ENCODE peak calls at places on chromosomes 1 and 21, in seven cellular contexts. R, V, K, Q, Z, O and W are unnamed samples.

GRCh38 chr1:175889848-175890247 is 146.5 kb upstream of the TNR start:
- DNase-seq in R (no peak), V (no peak), K (no peak), Q (no peak), Z (no peak), O (no peak), W (no peak)

GRCh38 chr1:234925440-234926251 is 203.0 kb downstream of the TOMM20 start:
- DNase-seq in R (no peak), V (peak; percentile 87), K (no peak), Q (no peak), Z (peak; percentile 96), O (peak; percentile 29), W (peak; percentile 27)

GRCh38 chr1:220013497-220013896 is 32.8 kb downstream of the EPRS1 start:
- DNase-seq in R (no peak), V (no peak), K (no peak), Q (no peak), Z (no peak), O (no peak), W (no peak)

GRCh38 chr1:237938553-237938952 is 47.8 kb upstream of the ZP4 start:
- DNase-seq in R (no peak), V (no peak), K (no peak), Q (no peak), Z (peak; percentile 63), O (peak; percentile 32), W (peak; percentile 12)

GRCh38 chr1:238672262-238672661 is 714.1 kb upstream of the CHRM3 start:
- DNase-seq in R (no peak), V (no peak), K (no peak), Q (no peak), Z (peak; percentile 90), O (no peak), W (no peak)

GRCh38 chr1:225882008-225882698 is at the start of gene TMEM63A:
- DNase-seq in R (peak; percentile 91), V (peak; percentile 94), K (peak; percentile 86), Q (peak; percentile 86), Z (peak; percentile 93), O (peak; percentile 95), W (peak; percentile 79)

GRCh38 chr1:226654046-226654445 is 85.0 kb downstream of the ITPKB start:
- DNase-seq in R (no peak), V (peak; percentile 34), K (no peak), Q (no peak), Z (peak; percentile 98), O (no peak), W (no peak)

GRCh38 chr1:200527670-200528069 is 92.9 kb downstream of the KIF14 start:
- DNase-seq in R (no peak), V (no peak), K (no peak), Q (no peak), Z (no peak), O (no peak), W (no peak)

GRCh38 chr21:15967661-15968060 is 237.9 kb downstream of the USP25 start:
- DNase-seq in R (no peak), V (no peak), K (no peak), Q (no peak), Z (peak; percentile 48), O (no peak), W (no peak)

GRCh38 chr1:3459940-3460652 is 5.6 kb downstream of the ARHGEF16 start:
- DNase-seq in R (no peak), V (peak; percentile 86), K (no peak), Q (no peak), Z (no peak), O (peak; percentile 92), W (peak; percentile 96)

GRCh38 chr1:195899762-195900352 is 708.4 kb downstream of the KCNT2 start:
- DNase-seq in R (no peak), V (no peak), K (no peak), Q (no peak), Z (peak; percentile 3), O (no peak), W (no peak)

GRCh38 chr1:16258591-16259135 is 21.7 kb upstream of the CPLANE2 start:
- DNase-seq in R (no peak), V (no peak), K (no peak), Q (no peak), Z (no peak), O (no peak), W (no peak)

GRCh38 chr1:227900571-227901051 is 47.1 kb downstream of the WNT9A start:
- DNase-seq in R (no peak), V (no peak), K (no peak), Q (no peak), Z (no peak), O (no peak), W (no peak)

GRCh38 chr1:42935313-42935624 is 23.4 kb downstream of the SLC2A1 start:
- DNase-seq in R (peak; percentile 8), V (no peak), K (no peak), Q (no peak), Z (no peak), O (peak; percentile 24), W (no peak)

GRCh38 chr1:219927956-219928790 is at the start of gene SLC30A10:
- DNase-seq in R (no peak), V (peak; percentile 78), K (no peak), Q (peak; percentile 34), Z (peak; percentile 37), O (peak; percentile 60), W (peak; percentile 88)

GRCh38 chr1:66758247-66758755 is 6.0 kb downstream of the DYNLT5 start:
- DNase-seq in R (no peak), V (no peak), K (no peak), Q (no peak), Z (no peak), O (no peak), W (no peak)

GRCh38 chr1:16191916-16192545 is 20.4 kb downstream of the ARHGEF19 start:
- DNase-seq in R (no peak), V (no peak), K (no peak), Q (no peak), Z (no peak), O (no peak), W (no peak)

GRCh38 chr1:6630027-6630426 is 5.4 kb downstream of the THAP3 start:
- DNase-seq in R (no peak), V (no peak), K (no peak), Q (no peak), Z (no peak), O (no peak), W (no peak)

GRCh38 chr1:6627031-6627430 is 2.4 kb downstream of the THAP3 start:
- DNase-seq in R (no peak), V (no peak), K (no peak), Q (no peak), Z (no peak), O (no peak), W (no peak)

GRCh38 chr1:6631058-6631457 is 6.4 kb downstream of the THAP3 start:
- DNase-seq in R (no peak), V (no peak), K (no peak), Q (no peak), Z (no peak), O (no peak), W (no peak)

GRCh38 chr1:6627841-6628545 is 3.3 kb downstream of the THAP3 start:
- DNase-seq in R (no peak), V (no peak), K (no peak), Q (no peak), Z (no peak), O (no peak), W (no peak)

GRCh38 chr1:6628971-6629479 is 4.4 kb downstream of the THAP3 start:
- DNase-seq in R (no peak), V (no peak), K (no peak), Q (no peak), Z (no peak), O (no peak), W (no peak)
- H3K27ac ChIP-seq in R (no peak overlapping the region), V (no peak overlapping the region), K (no peak overlapping the region), Q (no peak overlapping the region), Z (no peak overlapping the region), O (no peak overlapping the region), W (no peak overlapping the region)

DNA sequence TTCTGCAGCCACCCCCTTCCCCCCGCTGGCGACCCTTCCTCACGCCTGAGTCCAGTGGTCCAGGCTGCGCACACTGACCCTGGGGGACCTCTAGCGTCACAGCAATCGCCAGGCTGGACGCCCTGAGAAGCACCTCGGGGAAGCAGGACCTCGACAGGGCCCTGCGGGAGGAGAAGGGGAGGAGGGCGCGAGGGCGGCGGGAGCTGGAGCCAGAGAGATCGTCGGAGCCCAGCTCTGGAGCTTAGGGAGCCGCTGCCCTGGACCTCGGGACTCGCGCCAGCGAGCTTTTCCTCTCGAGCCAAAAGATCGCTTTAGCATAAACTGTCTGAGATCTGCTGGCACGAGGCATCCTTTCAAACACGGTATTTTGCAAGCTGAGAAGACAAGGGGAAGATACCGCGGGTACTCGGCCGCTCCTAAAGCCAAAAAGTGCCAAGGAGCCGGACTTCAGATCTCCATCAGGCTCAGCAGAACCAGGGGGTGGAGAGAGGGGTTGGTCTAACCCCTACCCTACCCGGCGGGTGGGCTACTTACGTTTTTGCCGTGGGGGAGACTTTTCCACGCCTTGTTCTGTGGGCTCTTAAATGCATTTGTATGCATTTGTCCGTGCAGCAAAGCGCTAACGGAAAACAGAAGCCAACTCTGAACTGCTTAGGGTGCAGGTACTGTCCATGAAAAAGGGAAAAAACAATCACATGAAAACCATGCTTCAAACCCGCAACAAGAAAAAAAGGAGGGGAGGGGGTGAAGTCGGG is 588 bp downstream of the COL24A1 start:
- DNase-seq in R (no peak), V (peak; percentile 54), K (no peak), Q (no peak), Z (peak; percentile 45), O (peak; percentile 25), W (no peak)
- H3K4me3 ChIP-seq in R (no peak overlapping the region), V (peak overlapping the region; percentile 13), K (peak overlapping the region; percentile 53), Q (peak overlapping the region; percentile 44), Z (peak overlapping the region; percentile 21), O (peak overlapping the region; percentile 24), W (no peak overlapping the region)

GRCh38 chr1:206502403-206502802 is 4.9 kb upstream of the RASSF5 start:
- DNase-seq in R (no peak), V (no peak), K (no peak), Q (no peak), Z (no peak), O (no peak), W (no peak)

GRCh38 chr1:206502813-206503212 is 4.5 kb upstream of the RASSF5 start:
- DNase-seq in R (no peak), V (no peak), K (no peak), Q (no peak), Z (no peak), O (no peak), W (no peak)

GRCh38 chr1:206505702-206506375 is 1.5 kb upstream of the RASSF5 start:
- DNase-seq in R (no peak), V (no peak), K (no peak), Q (no peak), Z (peak; percentile 41), O (no peak), W (no peak)

GRCh38 chr1:206503591-206504362 is 3.6 kb upstream of the RASSF5 start:
- DNase-seq in R (no peak), V (peak; percentile 50), K (peak; percentile 66), Q (peak; percentile 49), Z (no peak), O (no peak), W (no peak)

DNA sequence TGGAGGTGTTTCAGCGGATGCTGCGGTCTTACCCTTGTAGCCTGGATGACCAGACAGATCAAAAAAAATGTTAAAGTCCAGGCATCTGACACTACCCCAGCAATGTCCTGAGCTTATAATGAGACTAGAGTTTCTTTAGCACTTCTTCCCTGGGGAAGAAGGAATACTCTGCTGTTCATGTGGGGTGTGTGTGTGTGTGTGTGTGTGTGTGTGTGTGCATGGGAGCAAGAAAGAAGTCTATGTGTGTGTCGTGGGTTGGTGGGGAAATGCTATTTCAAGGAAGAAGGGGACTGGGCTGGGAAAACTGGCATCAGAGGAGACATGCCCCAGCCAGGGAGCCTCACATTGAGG is 3.0 kb upstream of the RASSF5 start:
- DNase-seq in R (no peak), V (no peak), K (no peak), Q (no peak), Z (no peak), O (no peak), W (no peak)
- H3K27me3 ChIP-seq in R (peaks cover 11% of the 10 kb centered on the region), V (peaks cover 54% of the 10 kb centered on the region), K (peaks cover 24% of the 10 kb centered on the region), Q (peaks cover 6% of the 10 kb centered on the region), Z (peaks cover 17% of the 10 kb centered on the region), O (peaks cover 21% of the 10 kb centered on the region), W (no peaks in the 10 kb centered on the region)

GRCh38 chr1:109895720-109896504 is 14.7 kb upstream of the CSF1 start:
- DNase-seq in R (no peak), V (no peak), K (no peak), Q (no peak), Z (no peak), O (no peak), W (no peak)
- H3K27ac ChIP-seq in R (peak overlapping the region; percentile 64), V (no peak overlapping the region), K (no peak overlapping the region), Q (no peak overlapping the region), Z (no peak overlapping the region), O (no peak overlapping the region), W (no peak overlapping the region)